ENCODE peak calls at places on chromosomes 3 and 15, in five cellular contexts. E is hypothalamus; G is EL; R is GM12864; C is activated CD4-positive, alpha-beta T cell treated with anti-CD3 and anti-CD28 coated beads for 24 hours. J is an unnamed sample.

GRCh38 chr3:76646921-76647562 is 392.9 kb upstream of the ROBO2 start:
- DNase-seq in E (no peak), G (no peak), R (no peak), C (no peak), J (no peak)

GRCh38 chr3:127524300-127524896 is 66.1 kb downstream of the TPRA1 start:
- DNase-seq in E (peak; percentile 29), G (no peak), R (no peak), C (no peak), J (no peak)

GRCh38 chr15:67879440-67880129 is 39.7 kb upstream of the RNU6-1 start:
- DNase-seq in E (no peak), G (no peak), R (no peak), C (no peak), J (no peak)

GRCh38 chr15:28456476-28457395 is 76.0 kb downstream of the GOLGA8G start:
- DNase-seq in E (no peak), G (no peak), R (no peak), C (no peak), J (no peak)

GRCh38 chr3:143973352-143974021 is 1.9 kb downstream of the DIPK2A start:
- DNase-seq in E (no peak), G (peak; percentile 37), R (no peak), C (no peak), J (no peak)

GRCh38 chr15:66129561-66129960 is 124.0 kb downstream of the MEGF11 start:
- DNase-seq in E (no peak), G (no peak), R (no peak), C (no peak), J (no peak)

GRCh38 chr3:44995142-44995770 is 19.2 kb downstream of the EXOSC7 start:
- DNase-seq in E (no peak), G (peak; percentile 53), R (no peak), C (no peak), J (no peak)

GRCh38 chr3:171261487-171261886 is 198.7 kb downstream of the TNIK start:
- DNase-seq in E (no peak), G (peak; percentile 17), R (no peak), C (no peak), J (no peak)

GRCh38 chr3:120129718-120130117 is 35.5 kb upstream of the GSK3B start:
- DNase-seq in E (no peak), G (peak; percentile 43), R (no peak), C (no peak), J (no peak)

GRCh38 chr3:184715943-184716651 is 4.2 kb upstream of the MAGEF1 start:
- DNase-seq in E (no peak), G (no peak), R (no peak), C (no peak), J (no peak)

GRCh38 chr3:23720885-23721284 is 84.9 kb upstream of the UBE2E1 start:
- DNase-seq in E (no peak), G (no peak), R (no peak), C (no peak), J (no peak)

GRCh38 chr3:34725774-34726173 is 913.6 kb upstream of the ARPP21 start:
- DNase-seq in E (no peak), G (no peak), R (no peak), C (no peak), J (no peak)

GRCh38 chr3:123755085-123755484 is 129.0 kb downstream of the MYLK start:
- DNase-seq in E (no peak), G (no peak), R (no peak), C (no peak), J (no peak)

GRCh38 chr15:46091860-46092450 is 457.1 kb downstream of the SQOR start:
- DNase-seq in E (no peak), G (peak; percentile 30), R (no peak), C (no peak), J (no peak)

GRCh38 chr3:149371001-149371722 is 6.3 kb downstream of the TM4SF1 start:
- DNase-seq in E (no peak), G (peak; percentile 66), R (no peak), C (no peak), J (no peak)

GRCh38 chr3:38738630-38739395 is 77.2 kb downstream of the SCN10A start:
- DNase-seq in E (no peak), G (peak; percentile 47), R (no peak), C (peak; percentile 15), J (no peak)

GRCh38 chr3:126300761-126301481 is 56.3 kb downstream of the KLF15 start:
- DNase-seq in E (peak; percentile 27), G (peak; percentile 17), R (no peak), C (no peak), J (no peak)

GRCh38 chr15:98668566-98669308 is 20.4 kb downstream of the IGF1R start:
- DNase-seq in E (no peak), G (peak; percentile 64), R (no peak), C (peak; percentile 36), J (no peak)

GRCh38 chr3:150068440-150069157 is 97.9 kb upstream of the PFN2 start:
- DNase-seq in E (no peak), G (peak; percentile 15), R (no peak), C (no peak), J (no peak)

GRCh38 chr3:58052373-58053273 is 44.4 kb downstream of the FLNB start:
- DNase-seq in E (peak; percentile 50), G (peak; percentile 98), R (no peak), C (peak; percentile 16), J (peak; percentile 94)

GRCh38 chr3:8629151-8630021 is 15.2 kb downstream of the SSUH2 start:
- DNase-seq in E (no peak), G (peak; percentile 95), R (peak; percentile 48), C (peak; percentile 53), J (no peak)

GRCh38 chr3:192409838-192410683 is 317.3 kb downstream of the FGF12 start:
- DNase-seq in E (no peak), G (no peak), R (no peak), C (no peak), J (no peak)

GRCh38 chr15:81792646-81793045 is 253.2 kb downstream of the MEX3B start:
- DNase-seq in E (no peak), G (no peak), R (no peak), C (no peak), J (no peak)

GRCh38 chr3:45607790-45608189 is 13.2 kb downstream of the LIMD1 start:
- DNase-seq in E (no peak), G (peak; percentile 79), R (no peak), C (no peak), J (no peak)

GRCh38 chr3:150928234-150928633 is 23.0 kb upstream of the MINDY4B start:
- DNase-seq in E (no peak), G (no peak), R (no peak), C (no peak), J (no peak)

GRCh38 chr3:108722724-108723123 is 34.5 kb downstream of the RETNLB start:
- DNase-seq in E (no peak), G (no peak), R (no peak), C (no peak), J (no peak)